ENCODE peak calls at places on chromosomes 7 and 10, in four cellular contexts. D is epithelial cell of esophagus, X is GM23338, L is GM12865. Q is an unnamed sample.

GRCh38 chr7:48140001-48140681 is 31.1 kb upstream of the ABCA13 start:
- DNase-seq in D (no peak), X (no peak), L (no peak), Q (no peak)

GRCh38 chr7:100691676-100692577 is 2.1 kb downstream of the GIGYF1 start:
- DNase-seq in D (peak), X (peak), L (peak), Q (peak)

GRCh38 chr10:77306666-77307065 is 330.9 kb downstream of the KCNMA1 start:
- DNase-seq in D (no peak), X (no peak), L (no peak), Q (no peak)

GRCh38 chr7:111083423-111083822 is 7.5 kb upstream of the LRRN3 start:
- DNase-seq in D (no peak), X (no peak), L (peak), Q (no peak)

GRCh38 chr7:85186083-85186520 is 754 bp downstream of the SEMA3D start:
- DNase-seq in D (peak), X (peak), L (no peak), Q (no peak)

GRCh38 chr7:37448057-37448636 is 517 bp downstream of the ELMO1 start:
- DNase-seq in D (no peak), X (peak), L (no peak), Q (peak)

GRCh38 chr7:112411186-112411795 is 39.0 kb upstream of the IFRD1 start:
- DNase-seq in D (peak), X (no peak), L (no peak), Q (no peak)

GRCh38 chr10:15084502-15084922 is 4.1 kb downstream of the ACBD7 start:
- DNase-seq in D (peak), X (peak), L (peak), Q (no peak)

GRCh38 chr10:129662386-129662785 is 195.3 kb downstream of the MGMT start:
- DNase-seq in D (peak), X (peak), L (no peak), Q (no peak)

GRCh38 chr10:2925631-2926030 is 141.7 kb upstream of the PFKP start:
- DNase-seq in D (peak), X (no peak), L (no peak), Q (no peak)

GRCh38 chr10:109899578-109900355 is 23.5 kb downstream of the XPNPEP1 start:
- DNase-seq in D (no peak), X (no peak), L (no peak), Q (no peak)

GRCh38 chr10:15725603-15726002 is 5.9 kb upstream of the ITGA8 start:
- DNase-seq in D (peak), X (peak), L (peak), Q (no peak)

GRCh38 chr7:102317231-102318059 is 30.8 kb downstream of the SH2B2 start:
- DNase-seq in D (no peak), X (peak), L (peak), Q (no peak)

GRCh38 chr7:151793991-151794507 is 82.9 kb downstream of the PRKAG2 start:
- DNase-seq in D (no peak), X (no peak), L (no peak), Q (no peak)

GRCh38 chr10:62915192-62915591 is 99.0 kb upstream of the EGR2 start:
- DNase-seq in D (no peak), X (no peak), L (no peak), Q (no peak)

GRCh38 chr7:110621289-110621688 is 469.6 kb upstream of the LRRN3 start:
- DNase-seq in D (no peak), X (no peak), L (no peak), Q (no peak)

GRCh38 chr7:18861514-18861913 is 255.9 kb downstream of the TWIST1 start:
- DNase-seq in D (peak), X (no peak), L (peak), Q (no peak)

GRCh38 chr7:81534996-81535395 is 234.9 kb downstream of the HGF start:
- DNase-seq in D (no peak), X (no peak), L (no peak), Q (no peak)

GRCh38 chr7:22979251-22979650 is 34.7 kb downstream of the HYCC1 start:
- DNase-seq in D (no peak), X (no peak), L (no peak), Q (no peak)

GRCh38 chr10:15293862-15294835 is 76.9 kb downstream of the FAM171A1 start:
- DNase-seq in D (no peak), X (no peak), L (no peak), Q (no peak)

GRCh38 chr10:34489436-34489835 is 325.7 kb downstream of the PARD3 start:
- DNase-seq in D (no peak), X (no peak), L (no peak), Q (no peak)

GRCh38 chr7:117825132-117825531 is 48.1 kb downstream of the CTTNBP2 start:
- DNase-seq in D (peak), X (no peak), L (no peak), Q (no peak)

GRCh38 chr7:105222953-105223352 is 165.8 kb downstream of the SRPK2 start:
- DNase-seq in D (no peak), X (no peak), L (no peak), Q (no peak)

GRCh38 chr10:124068929-124069328 is 24.5 kb downstream of the CHST15 start:
- DNase-seq in D (peak), X (no peak), L (no peak), Q (no peak)

GRCh38 chr10:101814466-101815041 is 3.7 kb downstream of the OGA start:
- DNase-seq in D (no peak), X (no peak), L (peak), Q (no peak)

GRCh38 chr7:129529643-129530042 is 27.3 kb downstream of the SMKR1 start:
- DNase-seq in D (no peak), X (peak), L (peak), Q (no peak)

GRCh38 chr7:17674166-17674955 is 265.9 kb downstream of the SNX13 start:
- DNase-seq in D (peak), X (no peak), L (no peak), Q (no peak)

GRCh38 chr10:79018591-79019011 is 50.2 kb upstream of the ZMIZ1 start:
- DNase-seq in D (peak), X (no peak), L (no peak), Q (no peak)

GRCh38 chr7:93566876-93567275 is 7.6 kb downstream of the CALCR start:
- DNase-seq in D (peak), X (no peak), L (no peak), Q (no peak)

GRCh38 chr7:93117327-93117726 is 452 bp downstream of the SAMD9 start:
- DNase-seq in D (no peak), X (no peak), L (no peak), Q (no peak)

GRCh38 chr7:121123028-121123427 is 134.5 kb downstream of the CPED1 start:
- DNase-seq in D (no peak), X (no peak), L (no peak), Q (no peak)

GRCh38 chr7:121126201-121126600 is 137.7 kb downstream of the CPED1 start:
- DNase-seq in D (no peak), X (no peak), L (no peak), Q (no peak)

GRCh38 chr7:121132940-121133339 is 144.4 kb downstream of the CPED1 start:
- DNase-seq in D (no peak), X (no peak), L (no peak), Q (no peak)

GRCh38 chr7:121126801-121127534 is 138.5 kb downstream of the CPED1 start:
- DNase-seq in D (peak), X (peak), L (peak), Q (no peak)
- TF ChIP-seq CTCF in D (no peak), X (no peak), L (peak), Q (no peak)

DNA sequence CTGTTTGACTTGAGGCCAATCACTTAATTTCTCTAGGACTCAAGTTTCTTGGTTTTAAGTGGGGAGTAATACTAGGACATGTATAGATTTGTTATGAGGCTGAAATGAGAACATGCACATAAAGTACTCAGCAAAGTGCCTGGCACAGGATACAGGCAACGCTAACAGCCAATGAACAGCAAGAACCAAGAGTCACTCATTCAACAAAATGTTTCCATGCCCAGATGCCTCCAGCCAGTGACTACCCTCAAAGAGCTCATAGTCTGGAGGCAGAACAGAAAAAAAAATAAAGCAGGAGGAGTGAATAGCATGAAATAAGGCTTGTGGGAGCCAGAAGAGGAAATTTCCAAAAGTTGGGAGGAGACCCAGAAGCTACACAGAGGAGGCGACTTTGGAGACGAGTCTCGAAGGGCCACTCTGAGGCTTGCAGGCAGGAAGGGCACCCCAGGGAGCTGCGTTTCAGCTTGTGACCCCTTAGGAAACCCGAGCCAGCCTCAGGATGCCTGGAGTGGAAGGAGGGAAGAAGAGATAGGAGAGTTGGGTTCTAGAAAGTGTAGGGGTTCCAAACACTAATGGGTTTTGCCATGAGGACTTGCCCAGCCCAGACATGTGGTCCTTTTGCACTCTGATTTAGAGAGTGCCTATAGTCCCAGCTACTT is 70.0 kb downstream of the CXCL12 start:
- DNase-seq in D (no peak), X (no peak), L (no peak), Q (no peak)
- TF ChIP-seq CTCF in D (no peak), X (no peak), L (no peak), Q (no peak)

GRCh38 chr7:158082761-158083160 is 504.9 kb downstream of the PTPRN2 start:
- DNase-seq in D (no peak), X (no peak), L (no peak), Q (no peak)
- TF ChIP-seq CTCF in D (no peak), X (no peak), L (no peak), Q (no peak)

DNA sequence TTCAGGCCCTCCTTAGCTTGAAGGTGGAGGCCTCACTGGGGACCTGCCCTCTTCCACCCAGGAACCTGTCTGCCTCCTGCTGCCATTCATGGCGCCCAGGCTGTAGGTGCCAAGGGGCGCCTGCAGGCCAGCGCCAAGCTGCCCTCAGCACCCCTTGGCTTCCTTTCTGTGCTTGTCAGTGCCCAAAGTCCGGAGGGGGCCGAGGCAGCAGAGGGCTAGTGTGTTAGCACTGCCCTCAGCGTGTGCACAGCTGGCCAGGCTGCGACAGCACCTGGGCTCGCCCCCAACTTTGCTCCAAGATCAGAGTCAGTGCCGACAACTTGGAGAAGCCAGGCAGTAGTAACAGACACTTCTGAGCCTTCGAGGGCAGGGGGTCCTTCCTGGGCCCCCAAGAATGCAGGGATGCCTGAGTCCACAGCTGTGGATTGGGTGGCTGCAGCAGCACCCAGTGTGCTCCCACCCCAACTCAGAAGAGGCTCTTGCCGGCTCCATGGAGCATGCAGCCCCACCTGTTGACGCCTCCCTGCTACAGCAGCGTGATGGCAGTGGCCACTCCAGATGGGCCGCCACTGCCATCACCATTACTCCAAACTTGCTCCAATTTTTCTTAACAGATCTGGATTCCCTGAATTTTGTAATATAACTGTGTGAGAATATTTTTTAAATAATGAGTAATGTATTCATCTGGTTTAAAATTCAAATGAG is 41.7 kb downstream of the CACUL1 start:
- DNase-seq in D (no peak), X (peak), L (no peak), Q (no peak)
- TF ChIP-seq CTCF in D (peak), X (peak), L (no peak), Q (no peak)

DNA sequence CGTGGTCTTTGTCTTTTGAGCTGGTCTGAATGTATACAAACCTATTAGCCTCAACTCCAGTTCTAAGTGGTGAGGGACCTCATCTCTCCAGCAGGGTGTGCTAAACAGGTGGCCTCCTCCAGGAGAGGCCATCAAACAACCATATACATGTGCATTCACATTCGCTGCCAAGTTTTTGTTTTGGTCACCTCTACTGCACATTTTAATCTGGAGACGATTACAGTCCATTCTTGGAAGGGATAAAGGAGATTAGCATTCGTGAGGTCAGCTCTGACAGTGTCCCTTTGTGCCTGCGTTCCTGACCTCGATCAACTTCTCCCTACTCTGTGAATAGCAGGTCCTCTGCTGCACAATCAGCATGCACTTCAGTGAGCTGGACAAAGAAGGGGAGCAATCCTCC is 60.8 kb downstream of the RHOBTB1 start:
- DNase-seq in D (peak), X (peak), L (peak), Q (no peak)
- TF ChIP-seq CTCF in D (peak), X (peak), L (peak), Q (no peak)

GRCh38 chr7:768881-769504 is 41.9 kb upstream of the PRKAR1B start:
- DNase-seq in D (no peak), X (peak), L (no peak), Q (no peak)
- TF ChIP-seq CTCF in D (no peak), X (peak), L (no peak), Q (no peak)

DNA sequence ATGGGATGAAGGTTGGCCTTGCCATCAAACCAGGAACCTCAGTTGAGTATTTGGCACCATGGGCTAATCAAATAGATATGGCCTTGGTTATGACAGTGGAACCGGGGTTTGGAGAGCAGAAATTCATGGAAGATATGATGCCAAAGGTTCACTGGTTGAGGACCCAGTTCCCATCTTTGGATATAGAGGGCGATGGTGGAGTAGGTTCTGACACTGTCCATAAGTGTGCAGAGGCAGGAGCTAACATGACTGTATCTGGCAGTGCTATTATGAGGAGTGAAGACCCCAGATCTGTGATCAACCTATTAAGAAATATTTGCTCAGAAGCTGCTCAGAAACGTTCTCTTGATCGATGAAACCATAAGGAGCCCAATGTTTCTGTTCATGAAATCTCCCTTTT is 641 bp downstream of the RPEL1 start:
- DNase-seq in D (no peak), X (no peak), L (no peak), Q (no peak)
- TF ChIP-seq CTCF in D (peak), X (peak), L (no peak), Q (no peak)

GRCh38 chr7:3673524-3673923 is 372.5 kb downstream of the SDK1 start:
- DNase-seq in D (peak), X (peak), L (peak), Q (no peak)
- TF ChIP-seq CTCF in D (peak), X (peak), L (peak), Q (no peak)

Q was measured in natural killer cell.